ENCODE peak calls at places on chromosome 20, in eight cellular contexts. One of them, this sample, is unnamed.

GRCh38 chr20:16764560-16764959 is 16.4 kb downstream of the OTOR start:
- DNase-seq in epithelial cell of proximal tubule: no peak
- DNase-seq in NCI-H510A: no peak
- DNase-seq in WTC11: no peak
- DNase-seq in NCI-H2081: no peak
- DNase-seq in AG10803: no peak
- DNase-seq in HCEC 1CT: no peak
- DNase-seq in activated naive CD8-positive, alpha-beta T cell treated with anti-CD3 and anti-CD28 coated beads, Interleukin-2, amount 50 U/mL, for 24 hours: no peak
- DNase-seq in this sample: no peak

GRCh38 chr20:37385659-37386504 is 39.9 kb downstream of the SRC start:
- DNase-seq in epithelial cell of proximal tubule: no peak
- DNase-seq in NCI-H510A: no peak
- DNase-seq in WTC11: no peak
- DNase-seq in NCI-H2081: no peak
- DNase-seq in AG10803: no peak
- DNase-seq in HCEC 1CT: no peak
- DNase-seq in activated naive CD8-positive, alpha-beta T cell treated with anti-CD3 and anti-CD28 coated beads, Interleukin-2, amount 50 U/mL, for 24 hours: no peak
- DNase-seq in this sample: no peak

GRCh38 chr20:33130553-33130952 is 37.4 kb upstream of the BPIFA2 start:
- DNase-seq in epithelial cell of proximal tubule: no peak
- DNase-seq in NCI-H510A: no peak
- DNase-seq in WTC11: no peak
- DNase-seq in NCI-H2081: no peak
- DNase-seq in AG10803: peak; percentile 100
- DNase-seq in HCEC 1CT: no peak
- DNase-seq in activated naive CD8-positive, alpha-beta T cell treated with anti-CD3 and anti-CD28 coated beads, Interleukin-2, amount 50 U/mL, for 24 hours: no peak
- DNase-seq in this sample: peak; percentile 48

GRCh38 chr20:14445310-14445709 is 107.9 kb upstream of the FLRT3 start:
- DNase-seq in epithelial cell of proximal tubule: no peak
- DNase-seq in NCI-H510A: no peak
- DNase-seq in WTC11: no peak
- DNase-seq in NCI-H2081: no peak
- DNase-seq in AG10803: peak; percentile 23
- DNase-seq in HCEC 1CT: peak; percentile 85
- DNase-seq in activated naive CD8-positive, alpha-beta T cell treated with anti-CD3 and anti-CD28 coated beads, Interleukin-2, amount 50 U/mL, for 24 hours: no peak
- DNase-seq in this sample: peak; percentile 75

GRCh38 chr20:45067087-45067486 is 33.8 kb downstream of the KCNS1 start:
- DNase-seq in epithelial cell of proximal tubule: no peak
- DNase-seq in NCI-H510A: no peak
- DNase-seq in WTC11: no peak
- DNase-seq in NCI-H2081: no peak
- DNase-seq in AG10803: no peak
- DNase-seq in HCEC 1CT: no peak
- DNase-seq in activated naive CD8-positive, alpha-beta T cell treated with anti-CD3 and anti-CD28 coated beads, Interleukin-2, amount 50 U/mL, for 24 hours: no peak
- DNase-seq in this sample: no peak

GRCh38 chr20:768426-768978 is at the start of gene SLC52A3:
- DNase-seq in epithelial cell of proximal tubule: no peak
- DNase-seq in NCI-H510A: no peak
- DNase-seq in WTC11: peak; percentile 73
- DNase-seq in NCI-H2081: no peak
- DNase-seq in AG10803: no peak
- DNase-seq in HCEC 1CT: no peak
- DNase-seq in activated naive CD8-positive, alpha-beta T cell treated with anti-CD3 and anti-CD28 coated beads, Interleukin-2, amount 50 U/mL, for 24 hours: peak; percentile 15
- DNase-seq in this sample: no peak

GRCh38 chr20:40690836-40691565 is 2.0 kb upstream of the MAFB start:
- DNase-seq in epithelial cell of proximal tubule: no peak
- DNase-seq in NCI-H510A: no peak
- DNase-seq in WTC11: no peak
- DNase-seq in NCI-H2081: no peak
- DNase-seq in AG10803: no peak
- DNase-seq in HCEC 1CT: no peak
- DNase-seq in activated naive CD8-positive, alpha-beta T cell treated with anti-CD3 and anti-CD28 coated beads, Interleukin-2, amount 50 U/mL, for 24 hours: no peak
- DNase-seq in this sample: no peak

GRCh38 chr20:57459897-57460663 is 64.9 kb downstream of the CTCFL start:
- DNase-seq in epithelial cell of proximal tubule: no peak
- DNase-seq in NCI-H510A: no peak
- DNase-seq in WTC11: no peak
- DNase-seq in NCI-H2081: no peak
- DNase-seq in AG10803: no peak
- DNase-seq in HCEC 1CT: no peak
- DNase-seq in activated naive CD8-positive, alpha-beta T cell treated with anti-CD3 and anti-CD28 coated beads, Interleukin-2, amount 50 U/mL, for 24 hours: no peak
- DNase-seq in this sample: no peak

GRCh38 chr20:36339646-36340592 is 33.8 kb downstream of the DLGAP4 start:
- DNase-seq in epithelial cell of proximal tubule: no peak
- DNase-seq in NCI-H510A: no peak
- DNase-seq in WTC11: peak; percentile 48
- DNase-seq in NCI-H2081: no peak
- DNase-seq in AG10803: no peak
- DNase-seq in HCEC 1CT: no peak
- DNase-seq in activated naive CD8-positive, alpha-beta T cell treated with anti-CD3 and anti-CD28 coated beads, Interleukin-2, amount 50 U/mL, for 24 hours: peak; percentile 62
- DNase-seq in this sample: no peak

GRCh38 chr20:60137657-60138245 is 179.5 kb downstream of the CDH26 start:
- DNase-seq in epithelial cell of proximal tubule: no peak
- DNase-seq in NCI-H510A: peak; percentile 38
- DNase-seq in WTC11: peak; percentile 42
- DNase-seq in NCI-H2081: no peak
- DNase-seq in AG10803: peak; percentile 12
- DNase-seq in HCEC 1CT: no peak
- DNase-seq in activated naive CD8-positive, alpha-beta T cell treated with anti-CD3 and anti-CD28 coated beads, Interleukin-2, amount 50 U/mL, for 24 hours: peak; percentile 30
- DNase-seq in this sample: no peak

GRCh38 chr20:50892394-50892793 is 38.8 kb downstream of the ADNP start:
- DNase-seq in epithelial cell of proximal tubule: no peak
- DNase-seq in NCI-H510A: no peak
- DNase-seq in WTC11: no peak
- DNase-seq in NCI-H2081: no peak
- DNase-seq in AG10803: no peak
- DNase-seq in HCEC 1CT: no peak
- DNase-seq in activated naive CD8-positive, alpha-beta T cell treated with anti-CD3 and anti-CD28 coated beads, Interleukin-2, amount 50 U/mL, for 24 hours: no peak
- DNase-seq in this sample: no peak

GRCh38 chr20:50153153-50153499 is 397 bp downstream of the PEDS1 start:
- DNase-seq in epithelial cell of proximal tubule: no peak
- DNase-seq in NCI-H510A: no peak
- DNase-seq in WTC11: no peak
- DNase-seq in NCI-H2081: no peak
- DNase-seq in AG10803: no peak
- DNase-seq in HCEC 1CT: no peak
- DNase-seq in activated naive CD8-positive, alpha-beta T cell treated with anti-CD3 and anti-CD28 coated beads, Interleukin-2, amount 50 U/mL, for 24 hours: no peak
- DNase-seq in this sample: no peak

GRCh38 chr20:49657118-49657901 is 56.4 kb downstream of the B4GALT5 start:
- DNase-seq in epithelial cell of proximal tubule: no peak
- DNase-seq in NCI-H510A: no peak
- DNase-seq in WTC11: no peak
- DNase-seq in NCI-H2081: no peak
- DNase-seq in AG10803: peak; percentile 93
- DNase-seq in HCEC 1CT: peak; percentile 62
- DNase-seq in activated naive CD8-positive, alpha-beta T cell treated with anti-CD3 and anti-CD28 coated beads, Interleukin-2, amount 50 U/mL, for 24 hours: no peak
- DNase-seq in this sample: no peak

GRCh38 chr20:2865101-2865500 is 8.2 kb upstream of the PTPRA start:
- DNase-seq in epithelial cell of proximal tubule: no peak
- DNase-seq in NCI-H510A: no peak
- DNase-seq in WTC11: no peak
- DNase-seq in NCI-H2081: no peak
- DNase-seq in AG10803: no peak
- DNase-seq in HCEC 1CT: no peak
- DNase-seq in activated naive CD8-positive, alpha-beta T cell treated with anti-CD3 and anti-CD28 coated beads, Interleukin-2, amount 50 U/mL, for 24 hours: no peak
- DNase-seq in this sample: no peak

GRCh38 chr20:18537651-18538050 is 29.6 kb upstream of the SMIM26 start:
- DNase-seq in epithelial cell of proximal tubule: no peak
- DNase-seq in NCI-H510A: no peak
- DNase-seq in WTC11: no peak
- DNase-seq in NCI-H2081: no peak
- DNase-seq in AG10803: peak; percentile 6
- DNase-seq in HCEC 1CT: peak; percentile 80
- DNase-seq in activated naive CD8-positive, alpha-beta T cell treated with anti-CD3 and anti-CD28 coated beads, Interleukin-2, amount 50 U/mL, for 24 hours: no peak
- DNase-seq in this sample: peak; percentile 21

GRCh38 chr20:41078329-41078728 is 49.7 kb downstream of the TOP1 start:
- DNase-seq in epithelial cell of proximal tubule: peak; percentile 19
- DNase-seq in NCI-H510A: no peak
- DNase-seq in WTC11: no peak
- DNase-seq in NCI-H2081: no peak
- DNase-seq in AG10803: peak; percentile 65
- DNase-seq in HCEC 1CT: peak; percentile 50
- DNase-seq in activated naive CD8-positive, alpha-beta T cell treated with anti-CD3 and anti-CD28 coated beads, Interleukin-2, amount 50 U/mL, for 24 hours: no peak
- DNase-seq in this sample: peak; percentile 64

GRCh38 chr20:32582659-32583580 is 2.2 kb downstream of the NOL4L start:
- DNase-seq in epithelial cell of proximal tubule: no peak
- DNase-seq in NCI-H510A: no peak
- DNase-seq in WTC11: peak; percentile 45
- DNase-seq in NCI-H2081: no peak
- DNase-seq in AG10803: no peak
- DNase-seq in HCEC 1CT: no peak
- DNase-seq in activated naive CD8-positive, alpha-beta T cell treated with anti-CD3 and anti-CD28 coated beads, Interleukin-2, amount 50 U/mL, for 24 hours: peak; percentile 33
- DNase-seq in this sample: no peak

GRCh38 chr20:20267685-20268429 is 100.0 kb upstream of the INSM1 start:
- DNase-seq in epithelial cell of proximal tubule: no peak
- DNase-seq in NCI-H510A: peak; percentile 95
- DNase-seq in WTC11: peak; percentile 44
- DNase-seq in NCI-H2081: peak; percentile 85
- DNase-seq in AG10803: no peak
- DNase-seq in HCEC 1CT: no peak
- DNase-seq in activated naive CD8-positive, alpha-beta T cell treated with anti-CD3 and anti-CD28 coated beads, Interleukin-2, amount 50 U/mL, for 24 hours: no peak
- DNase-seq in this sample: no peak

GRCh38 chr20:19275630-19276071 is 63.2 kb downstream of the SLC24A3 start:
- DNase-seq in epithelial cell of proximal tubule: no peak
- DNase-seq in NCI-H510A: peak; percentile 75
- DNase-seq in WTC11: no peak
- DNase-seq in NCI-H2081: no peak
- DNase-seq in AG10803: peak; percentile 56
- DNase-seq in HCEC 1CT: peak; percentile 27
- DNase-seq in activated naive CD8-positive, alpha-beta T cell treated with anti-CD3 and anti-CD28 coated beads, Interleukin-2, amount 50 U/mL, for 24 hours: no peak
- DNase-seq in this sample: no peak

GRCh38 chr20:36091561-36092423 is 62.7 kb upstream of the EPB41L1 start:
- DNase-seq in epithelial cell of proximal tubule: no peak
- DNase-seq in NCI-H510A: no peak
- DNase-seq in WTC11: peak; percentile 35
- DNase-seq in NCI-H2081: no peak
- DNase-seq in AG10803: no peak
- DNase-seq in HCEC 1CT: no peak
- DNase-seq in activated naive CD8-positive, alpha-beta T cell treated with anti-CD3 and anti-CD28 coated beads, Interleukin-2, amount 50 U/mL, for 24 hours: no peak
- DNase-seq in this sample: no peak

GRCh38 chr20:34017610-34018009 is 23.9 kb downstream of the RALY start:
- DNase-seq in epithelial cell of proximal tubule: no peak
- DNase-seq in NCI-H510A: no peak
- DNase-seq in WTC11: no peak
- DNase-seq in NCI-H2081: no peak
- DNase-seq in AG10803: peak; percentile 83
- DNase-seq in HCEC 1CT: peak; percentile 89
- DNase-seq in activated naive CD8-positive, alpha-beta T cell treated with anti-CD3 and anti-CD28 coated beads, Interleukin-2, amount 50 U/mL, for 24 hours: no peak
- DNase-seq in this sample: peak; percentile 87

GRCh38 chr20:22369100-22369499 is 215.3 kb downstream of the FOXA2 start:
- DNase-seq in epithelial cell of proximal tubule: no peak
- DNase-seq in NCI-H510A: no peak
- DNase-seq in WTC11: no peak
- DNase-seq in NCI-H2081: no peak
- DNase-seq in AG10803: no peak
- DNase-seq in HCEC 1CT: no peak
- DNase-seq in activated naive CD8-positive, alpha-beta T cell treated with anti-CD3 and anti-CD28 coated beads, Interleukin-2, amount 50 U/mL, for 24 hours: no peak
- DNase-seq in this sample: no peak

This sample was measured in LHCN-M2.